ENCODE peak calls at places on chromosomes 11 and 22, in ten cellular contexts. One of them, this sample, is unnamed.

GRCh38 chr22:23498811-23499798 is 81.0 kb downstream of the IGLL1 start:
- DNase-seq in WTC11: no peak
- DNase-seq in GM10248: no peak
- DNase-seq in choroid plexus epithelial cell: no peak
- DNase-seq in ovary: peak
- DNase-seq in retinal pigment epithelial cell: no peak
- DNase-seq in transverse colon: no peak
- DNase-seq in fibroblast of pulmonary artery: no peak
- DNase-seq in coronary artery: no peak
- DNase-seq in HCT116: no peak
- DNase-seq in this sample: no peak

GRCh38 chr11:94845622-94846021 is 77.5 kb downstream of the AMOTL1 start:
- DNase-seq in ovary: no peak
- DNase-seq in retinal pigment epithelial cell: no peak
- DNase-seq in HCT116: no peak
- DNase-seq in coronary artery: no peak
- DNase-seq in fibroblast of pulmonary artery: no peak
- DNase-seq in transverse colon: no peak
- DNase-seq in WTC11: no peak
- DNase-seq in choroid plexus epithelial cell: peak
- DNase-seq in GM10248: no peak
- DNase-seq in this sample: no peak

GRCh38 chr11:32231909-32232493 is 141.1 kb downstream of the RCN1 start:
- DNase-seq in GM10248: peak
- DNase-seq in coronary artery: no peak
- DNase-seq in retinal pigment epithelial cell: no peak
- DNase-seq in transverse colon: no peak
- DNase-seq in ovary: no peak
- DNase-seq in WTC11: peak
- DNase-seq in HCT116: peak
- DNase-seq in fibroblast of pulmonary artery: peak
- DNase-seq in choroid plexus epithelial cell: peak
- DNase-seq in this sample: no peak

GRCh38 chr22:50282361-50283144 is 12.4 kb upstream of the MAPK11 start:
- DNase-seq in choroid plexus epithelial cell: peak
- DNase-seq in retinal pigment epithelial cell: no peak
- DNase-seq in GM10248: no peak
- DNase-seq in HCT116: peak
- DNase-seq in transverse colon: no peak
- DNase-seq in ovary: no peak
- DNase-seq in WTC11: no peak
- DNase-seq in fibroblast of pulmonary artery: peak
- DNase-seq in coronary artery: no peak
- DNase-seq in this sample: no peak

GRCh38 chr22:29142116-29142515 is 63.6 kb upstream of the EMID1 start:
- DNase-seq in WTC11: no peak
- DNase-seq in GM10248: no peak
- DNase-seq in choroid plexus epithelial cell: peak
- DNase-seq in HCT116: no peak
- DNase-seq in transverse colon: no peak
- DNase-seq in retinal pigment epithelial cell: no peak
- DNase-seq in ovary: no peak
- DNase-seq in coronary artery: no peak
- DNase-seq in fibroblast of pulmonary artery: no peak
- DNase-seq in this sample: no peak

GRCh38 chr11:73939096-73939495 is 11.7 kb upstream of the DNAJB13 start:
- DNase-seq in fibroblast of pulmonary artery: no peak
- DNase-seq in retinal pigment epithelial cell: no peak
- DNase-seq in GM10248: no peak
- DNase-seq in WTC11: no peak
- DNase-seq in coronary artery: no peak
- DNase-seq in transverse colon: no peak
- DNase-seq in choroid plexus epithelial cell: no peak
- DNase-seq in HCT116: no peak
- DNase-seq in ovary: no peak
- DNase-seq in this sample: no peak

GRCh38 chr11:61844909-61845565 is 16.9 kb downstream of the FADS2 start:
- DNase-seq in transverse colon: no peak
- DNase-seq in HCT116: no peak
- DNase-seq in GM10248: no peak
- DNase-seq in choroid plexus epithelial cell: no peak
- DNase-seq in coronary artery: no peak
- DNase-seq in retinal pigment epithelial cell: no peak
- DNase-seq in ovary: no peak
- DNase-seq in fibroblast of pulmonary artery: no peak
- DNase-seq in WTC11: no peak
- DNase-seq in this sample: no peak

GRCh38 chr11:133618500-133618899 is 86.2 kb upstream of the OPCML start:
- DNase-seq in ovary: no peak
- DNase-seq in retinal pigment epithelial cell: no peak
- DNase-seq in transverse colon: no peak
- DNase-seq in WTC11: no peak
- DNase-seq in choroid plexus epithelial cell: no peak
- DNase-seq in GM10248: no peak
- DNase-seq in HCT116: no peak
- DNase-seq in fibroblast of pulmonary artery: no peak
- DNase-seq in coronary artery: no peak
- DNase-seq in this sample: no peak

GRCh38 chr11:15665368-15665871 is 550.7 kb downstream of the INSC start:
- DNase-seq in HCT116: no peak
- DNase-seq in coronary artery: no peak
- DNase-seq in GM10248: no peak
- DNase-seq in transverse colon: peak
- DNase-seq in ovary: no peak
- DNase-seq in fibroblast of pulmonary artery: peak
- DNase-seq in retinal pigment epithelial cell: no peak
- DNase-seq in WTC11: no peak
- DNase-seq in choroid plexus epithelial cell: peak
- DNase-seq in this sample: no peak

GRCh38 chr11:112837162-112837826 is 123.9 kb upstream of the NCAM1 start:
- DNase-seq in choroid plexus epithelial cell: peak
- DNase-seq in transverse colon: no peak
- DNase-seq in WTC11: no peak
- DNase-seq in fibroblast of pulmonary artery: no peak
- DNase-seq in retinal pigment epithelial cell: no peak
- DNase-seq in coronary artery: no peak
- DNase-seq in ovary: no peak
- DNase-seq in GM10248: no peak
- DNase-seq in HCT116: peak
- DNase-seq in this sample: no peak

GRCh38 chr11:22787565-22788162 is 41.9 kb downstream of the SVIP start:
- DNase-seq in HCT116: peak
- DNase-seq in fibroblast of pulmonary artery: peak
- DNase-seq in retinal pigment epithelial cell: no peak
- DNase-seq in GM10248: peak
- DNase-seq in ovary: no peak
- DNase-seq in transverse colon: peak
- DNase-seq in coronary artery: no peak
- DNase-seq in WTC11: no peak
- DNase-seq in choroid plexus epithelial cell: peak
- DNase-seq in this sample: no peak

GRCh38 chr11:115439385-115439784 is 64.8 kb downstream of the CADM1 start:
- DNase-seq in coronary artery: no peak
- DNase-seq in HCT116: no peak
- DNase-seq in choroid plexus epithelial cell: no peak
- DNase-seq in GM10248: no peak
- DNase-seq in retinal pigment epithelial cell: no peak
- DNase-seq in ovary: no peak
- DNase-seq in WTC11: no peak
- DNase-seq in transverse colon: no peak
- DNase-seq in fibroblast of pulmonary artery: no peak
- DNase-seq in this sample: no peak

GRCh38 chr11:48172818-48173609 is 43.6 kb upstream of the OR4B1 start:
- DNase-seq in choroid plexus epithelial cell: peak
- DNase-seq in fibroblast of pulmonary artery: peak
- DNase-seq in GM10248: peak
- DNase-seq in HCT116: peak
- DNase-seq in transverse colon: peak
- DNase-seq in retinal pigment epithelial cell: no peak
- DNase-seq in WTC11: peak
- DNase-seq in coronary artery: no peak
- DNase-seq in ovary: peak
- DNase-seq in this sample: peak

GRCh38 chr11:94635072-94635471 is 67.9 kb downstream of the PIWIL4 start:
- DNase-seq in retinal pigment epithelial cell: no peak
- DNase-seq in transverse colon: no peak
- DNase-seq in choroid plexus epithelial cell: no peak
- DNase-seq in coronary artery: no peak
- DNase-seq in WTC11: no peak
- DNase-seq in fibroblast of pulmonary artery: no peak
- DNase-seq in ovary: no peak
- DNase-seq in HCT116: peak
- DNase-seq in GM10248: no peak
- DNase-seq in this sample: no peak

GRCh38 chr22:39146256-39147101 is 6.0 kb downstream of the CBX7 start:
- DNase-seq in coronary artery: no peak
- DNase-seq in GM10248: no peak
- DNase-seq in fibroblast of pulmonary artery: no peak
- DNase-seq in ovary: no peak
- DNase-seq in WTC11: no peak
- DNase-seq in retinal pigment epithelial cell: no peak
- DNase-seq in HCT116: no peak
- DNase-seq in transverse colon: no peak
- DNase-seq in choroid plexus epithelial cell: no peak
- DNase-seq in this sample: no peak

GRCh38 chr11:125281831-125282595 is 117.5 kb downstream of the PKNOX2 start:
- DNase-seq in choroid plexus epithelial cell: no peak
- DNase-seq in HCT116: peak
- DNase-seq in GM10248: no peak
- DNase-seq in retinal pigment epithelial cell: no peak
- DNase-seq in coronary artery: no peak
- DNase-seq in transverse colon: no peak
- DNase-seq in fibroblast of pulmonary artery: no peak
- DNase-seq in WTC11: no peak
- DNase-seq in ovary: no peak
- DNase-seq in this sample: no peak

GRCh38 chr22:37726240-37726887 is 29.5 kb downstream of the TRIOBP start:
- DNase-seq in GM10248: peak
- DNase-seq in transverse colon: no peak
- DNase-seq in ovary: peak
- DNase-seq in coronary artery: no peak
- DNase-seq in retinal pigment epithelial cell: no peak
- DNase-seq in HCT116: no peak
- DNase-seq in fibroblast of pulmonary artery: peak
- DNase-seq in choroid plexus epithelial cell: peak
- DNase-seq in WTC11: no peak
- DNase-seq in this sample: no peak

GRCh38 chr11:76714493-76714892 is 43.9 kb upstream of the LRRC32 start:
- DNase-seq in coronary artery: no peak
- DNase-seq in ovary: no peak
- DNase-seq in GM10248: no peak
- DNase-seq in transverse colon: no peak
- DNase-seq in HCT116: no peak
- DNase-seq in choroid plexus epithelial cell: no peak
- DNase-seq in WTC11: no peak
- DNase-seq in retinal pigment epithelial cell: no peak
- DNase-seq in fibroblast of pulmonary artery: no peak
- DNase-seq in this sample: no peak
- TF ChIP-seq CTCF in coronary artery: no peak
- TF ChIP-seq CTCF in ovary: no peak
- TF ChIP-seq CTCF in GM10248: no peak
- TF ChIP-seq CTCF in transverse colon: no peak
- TF ChIP-seq CTCF in HCT116: peak
- TF ChIP-seq CTCF in choroid plexus epithelial cell: peak
- TF ChIP-seq CTCF in WTC11: no peak
- TF ChIP-seq CTCF in retinal pigment epithelial cell: no peak
- TF ChIP-seq CTCF in fibroblast of pulmonary artery: no peak
- TF ChIP-seq CTCF in this sample: no peak

GRCh38 chr11:84963240-84963639 is 663.9 kb downstream of the DLG2 start:
- DNase-seq in retinal pigment epithelial cell: no peak
- DNase-seq in ovary: no peak
- DNase-seq in transverse colon: no peak
- DNase-seq in HCT116: no peak
- DNase-seq in choroid plexus epithelial cell: no peak
- DNase-seq in WTC11: no peak
- DNase-seq in fibroblast of pulmonary artery: no peak
- DNase-seq in coronary artery: no peak
- DNase-seq in GM10248: no peak
- DNase-seq in this sample: no peak
- TF ChIP-seq CTCF in retinal pigment epithelial cell: peak
- TF ChIP-seq CTCF in ovary: no peak
- TF ChIP-seq CTCF in transverse colon: no peak
- TF ChIP-seq CTCF in HCT116: no peak
- TF ChIP-seq CTCF in choroid plexus epithelial cell: no peak
- TF ChIP-seq CTCF in WTC11: no peak
- TF ChIP-seq CTCF in fibroblast of pulmonary artery: no peak
- TF ChIP-seq CTCF in coronary artery: no peak
- TF ChIP-seq CTCF in GM10248: no peak
- TF ChIP-seq CTCF in this sample: no peak

GRCh38 chr11:66638177-66639065 is at the start of gene RBM4:
- DNase-seq in WTC11: peak
- DNase-seq in choroid plexus epithelial cell: peak
- DNase-seq in GM10248: peak
- DNase-seq in coronary artery: peak
- DNase-seq in ovary: peak
- DNase-seq in retinal pigment epithelial cell: peak
- DNase-seq in fibroblast of pulmonary artery: peak
- DNase-seq in HCT116: peak
- DNase-seq in transverse colon: peak
- DNase-seq in this sample: peak
- TF ChIP-seq CTCF in WTC11: no peak
- TF ChIP-seq CTCF in choroid plexus epithelial cell: peak
- TF ChIP-seq CTCF in GM10248: no peak
- TF ChIP-seq CTCF in coronary artery: no peak
- TF ChIP-seq CTCF in ovary: peak
- TF ChIP-seq CTCF in retinal pigment epithelial cell: peak
- TF ChIP-seq CTCF in fibroblast of pulmonary artery: peak
- TF ChIP-seq CTCF in HCT116: no peak
- TF ChIP-seq CTCF in transverse colon: peak
- TF ChIP-seq CTCF in this sample: peak

GRCh38 chr22:45968003-45968650 is 8.8 kb downstream of the WNT7B start:
- DNase-seq in coronary artery: no peak
- DNase-seq in choroid plexus epithelial cell: peak
- DNase-seq in fibroblast of pulmonary artery: no peak
- DNase-seq in GM10248: no peak
- DNase-seq in WTC11: no peak
- DNase-seq in transverse colon: no peak
- DNase-seq in HCT116: no peak
- DNase-seq in ovary: no peak
- DNase-seq in retinal pigment epithelial cell: no peak
- DNase-seq in this sample: no peak

GRCh38 chr22:45970709-45971388 is 6.1 kb downstream of the WNT7B start:
- DNase-seq in retinal pigment epithelial cell: no peak
- DNase-seq in WTC11: no peak
- DNase-seq in transverse colon: no peak
- DNase-seq in coronary artery: no peak
- DNase-seq in HCT116: no peak
- DNase-seq in fibroblast of pulmonary artery: no peak
- DNase-seq in choroid plexus epithelial cell: peak
- DNase-seq in ovary: no peak
- DNase-seq in GM10248: no peak
- DNase-seq in this sample: no peak

GRCh38 chr22:45968751-45969413 is 8.1 kb downstream of the WNT7B start:
- DNase-seq in HCT116: peak
- DNase-seq in coronary artery: no peak
- DNase-seq in transverse colon: no peak
- DNase-seq in WTC11: no peak
- DNase-seq in GM10248: no peak
- DNase-seq in ovary: no peak
- DNase-seq in fibroblast of pulmonary artery: peak
- DNase-seq in retinal pigment epithelial cell: no peak
- DNase-seq in choroid plexus epithelial cell: peak
- DNase-seq in this sample: no peak

GRCh38 chr22:45969801-45970464 is 7.0 kb downstream of the WNT7B start:
- DNase-seq in coronary artery: no peak
- DNase-seq in fibroblast of pulmonary artery: no peak
- DNase-seq in choroid plexus epithelial cell: no peak
- DNase-seq in GM10248: no peak
- DNase-seq in WTC11: no peak
- DNase-seq in transverse colon: no peak
- DNase-seq in ovary: no peak
- DNase-seq in retinal pigment epithelial cell: no peak
- DNase-seq in HCT116: no peak
- DNase-seq in this sample: no peak

GRCh38 chr22:45969414-45969799 is 7.6 kb downstream of the WNT7B start:
- DNase-seq in choroid plexus epithelial cell: peak
- DNase-seq in GM10248: no peak
- DNase-seq in ovary: no peak
- DNase-seq in fibroblast of pulmonary artery: peak
- DNase-seq in retinal pigment epithelial cell: no peak
- DNase-seq in transverse colon: no peak
- DNase-seq in WTC11: no peak
- DNase-seq in HCT116: no peak
- DNase-seq in coronary artery: no peak
- DNase-seq in this sample: no peak
- TF ChIP-seq CTCF in choroid plexus epithelial cell: no peak
- TF ChIP-seq CTCF in GM10248: no peak
- TF ChIP-seq CTCF in ovary: no peak
- TF ChIP-seq CTCF in fibroblast of pulmonary artery: peak
- TF ChIP-seq CTCF in retinal pigment epithelial cell: peak
- TF ChIP-seq CTCF in transverse colon: no peak
- TF ChIP-seq CTCF in WTC11: no peak
- TF ChIP-seq CTCF in HCT116: no peak
- TF ChIP-seq CTCF in coronary artery: no peak
- TF ChIP-seq CTCF in this sample: no peak